ENCODE peak calls at places on chromosomes 2 and 18, in six cellular contexts. One of them, this sample, is unnamed.
A peak's percentile ranks its signal among the peaks of the same experiment; 100 is the strongest.

GRCh38 chr2:158497486-158497885 is 40.7 kb downstream of the PKP4 start:
- DNase-seq in endothelial cell of umbilical vein: peak; percentile 12
- DNase-seq in BJ: no peak
- DNase-seq in GM23338: no peak
- DNase-seq in chondrocyte: no peak
- DNase-seq in mesothelial cell of epicardium: no peak
- DNase-seq in this sample: no peak

GRCh38 chr2:219713110-219713509 is 85.7 kb downstream of the SLC4A3 start:
- DNase-seq in endothelial cell of umbilical vein: peak; percentile 15
- DNase-seq in chondrocyte: no peak
- DNase-seq in GM23338: peak; percentile 79
- DNase-seq in mesothelial cell of epicardium: no peak
- DNase-seq in BJ: no peak
- DNase-seq in this sample: no peak

GRCh38 chr18:59454909-59455727 is 96.1 kb upstream of the LMAN1 start:
- DNase-seq in chondrocyte: no peak
- DNase-seq in mesothelial cell of epicardium: no peak
- DNase-seq in endothelial cell of umbilical vein: no peak
- DNase-seq in GM23338: no peak
- DNase-seq in BJ: no peak
- DNase-seq in this sample: no peak

GRCh38 chr2:65349863-65350262 is 82.5 kb downstream of the SPRED2 start:
- DNase-seq in mesothelial cell of epicardium: peak; percentile 68
- DNase-seq in chondrocyte: no peak
- DNase-seq in GM23338: peak; percentile 21
- DNase-seq in endothelial cell of umbilical vein: peak; percentile 71
- DNase-seq in BJ: no peak
- DNase-seq in this sample: no peak

GRCh38 chr2:209773377-209773776 is 1.7 kb downstream of the UNC80 start:
- DNase-seq in mesothelial cell of epicardium: no peak
- DNase-seq in chondrocyte: no peak
- DNase-seq in GM23338: peak; percentile 43
- DNase-seq in BJ: no peak
- DNase-seq in endothelial cell of umbilical vein: no peak
- DNase-seq in this sample: no peak

GRCh38 chr2:212124597-212124996 is 414.0 kb downstream of the ERBB4 start:
- DNase-seq in BJ: no peak
- DNase-seq in mesothelial cell of epicardium: no peak
- DNase-seq in chondrocyte: no peak
- DNase-seq in endothelial cell of umbilical vein: no peak
- DNase-seq in GM23338: no peak
- DNase-seq in this sample: no peak

GRCh38 chr2:26626606-26627005 is 14.6 kb downstream of the CIB4 start:
- DNase-seq in mesothelial cell of epicardium: no peak
- DNase-seq in GM23338: no peak
- DNase-seq in BJ: no peak
- DNase-seq in chondrocyte: peak; percentile 58
- DNase-seq in endothelial cell of umbilical vein: no peak
- DNase-seq in this sample: no peak

GRCh38 chr2:239267411-239267941 is 133.3 kb downstream of the HDAC4 start:
- DNase-seq in BJ: peak; percentile 38
- DNase-seq in GM23338: peak; percentile 33
- DNase-seq in chondrocyte: no peak
- DNase-seq in mesothelial cell of epicardium: no peak
- DNase-seq in endothelial cell of umbilical vein: peak; percentile 37
- DNase-seq in this sample: peak; percentile 75

GRCh38 chr18:59715966-59716369 is 18.7 kb upstream of the CCBE1 start:
- DNase-seq in endothelial cell of umbilical vein: peak; percentile 77
- DNase-seq in chondrocyte: no peak
- DNase-seq in GM23338: no peak
- DNase-seq in mesothelial cell of epicardium: no peak
- DNase-seq in BJ: no peak
- DNase-seq in this sample: no peak

GRCh38 chr2:152423684-152424083 is 88.7 kb downstream of the FMNL2 start:
- DNase-seq in mesothelial cell of epicardium: no peak
- DNase-seq in BJ: no peak
- DNase-seq in endothelial cell of umbilical vein: no peak
- DNase-seq in GM23338: no peak
- DNase-seq in chondrocyte: no peak
- DNase-seq in this sample: no peak
- TF ChIP-seq CTCF in mesothelial cell of epicardium: no peak
- TF ChIP-seq CTCF in BJ: no peak
- TF ChIP-seq CTCF in endothelial cell of umbilical vein: no peak
- TF ChIP-seq CTCF in GM23338: no peak
- TF ChIP-seq CTCF in chondrocyte: no peak
- TF ChIP-seq CTCF in this sample: no peak

GRCh38 chr18:39162013-39162412 is 1596.4 kb upstream of the CELF4 start:
- DNase-seq in chondrocyte: no peak
- DNase-seq in endothelial cell of umbilical vein: no peak
- DNase-seq in mesothelial cell of epicardium: no peak
- DNase-seq in GM23338: peak; percentile 37
- DNase-seq in BJ: no peak
- DNase-seq in this sample: no peak
- TF ChIP-seq CTCF in chondrocyte: no peak
- TF ChIP-seq CTCF in endothelial cell of umbilical vein: no peak
- TF ChIP-seq CTCF in mesothelial cell of epicardium: no peak
- TF ChIP-seq CTCF in GM23338: peak; percentile 62
- TF ChIP-seq CTCF in BJ: no peak
- TF ChIP-seq CTCF in this sample: no peak

GRCh38 chr2:150485114-150485870 is 2.2 kb downstream of the RND3 start:
- DNase-seq in endothelial cell of umbilical vein: peak; percentile 67
- DNase-seq in chondrocyte: peak; percentile 96
- DNase-seq in BJ: no peak
- DNase-seq in mesothelial cell of epicardium: peak; percentile 76
- DNase-seq in GM23338: peak; percentile 72
- DNase-seq in this sample: no peak

GRCh38 chr2:150484461-150484931 is 3.0 kb downstream of the RND3 start:
- DNase-seq in chondrocyte: no peak
- DNase-seq in GM23338: no peak
- DNase-seq in BJ: no peak
- DNase-seq in mesothelial cell of epicardium: no peak
- DNase-seq in endothelial cell of umbilical vein: peak; percentile 37
- DNase-seq in this sample: no peak

GRCh38 chr2:150487537-150488429 is at the start of gene RND3:
- DNase-seq in BJ: peak; percentile 95
- DNase-seq in chondrocyte: peak; percentile 96
- DNase-seq in endothelial cell of umbilical vein: peak; percentile 99
- DNase-seq in mesothelial cell of epicardium: peak; percentile 94
- DNase-seq in GM23338: peak; percentile 99
- DNase-seq in this sample: no peak

GRCh38 chr2:150486539-150487484 is 655 bp downstream of the RND3 start:
- DNase-seq in GM23338: peak; percentile 30
- DNase-seq in endothelial cell of umbilical vein: peak; percentile 43
- DNase-seq in BJ: no peak
- DNase-seq in mesothelial cell of epicardium: peak; percentile 50
- DNase-seq in chondrocyte: no peak
- DNase-seq in this sample: no peak

DNA sequence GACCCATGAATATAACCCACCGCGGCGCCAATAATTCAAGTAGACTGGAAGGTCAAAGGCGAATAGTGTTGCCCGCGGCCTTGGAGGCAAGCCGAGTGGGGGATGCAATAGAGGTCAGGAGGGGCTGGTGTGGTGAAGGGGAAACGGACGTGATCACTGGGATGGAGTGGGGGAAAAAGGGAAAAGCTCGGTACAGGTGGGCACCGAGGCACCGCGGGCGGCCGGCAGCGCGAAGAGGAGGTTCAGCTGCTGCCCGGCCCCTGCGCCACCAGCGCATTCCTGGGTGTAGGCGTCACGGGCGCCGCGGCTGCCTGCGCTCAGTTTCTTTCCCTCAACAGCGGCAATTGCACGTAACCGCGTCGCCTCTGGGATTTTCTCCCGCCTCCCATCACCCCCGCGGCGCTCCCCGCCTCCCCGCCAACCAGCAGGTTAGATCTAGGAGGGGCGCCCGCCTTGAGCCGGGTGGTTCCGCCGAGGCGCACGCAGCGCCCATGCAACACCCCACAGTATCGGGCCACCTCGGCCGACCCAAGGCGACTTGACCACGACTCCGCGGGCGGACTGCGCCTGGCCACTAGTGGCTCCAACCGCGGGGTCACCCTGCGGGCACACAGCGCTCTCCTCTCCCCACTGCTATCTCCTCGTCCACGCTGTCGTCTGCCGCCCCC is 1.5 kb downstream of the RND3 start:
- DNase-seq in GM23338: peak; percentile 76
- DNase-seq in BJ: no peak
- DNase-seq in endothelial cell of umbilical vein: peak; percentile 60
- DNase-seq in chondrocyte: peak; percentile 91
- DNase-seq in mesothelial cell of epicardium: peak; percentile 77
- DNase-seq in this sample: no peak
- TF ChIP-seq CTCF in GM23338: no peak
- TF ChIP-seq CTCF in BJ: no peak
- TF ChIP-seq CTCF in endothelial cell of umbilical vein: no peak
- TF ChIP-seq CTCF in chondrocyte: peak; percentile 46
- TF ChIP-seq CTCF in mesothelial cell of epicardium: peak; percentile 25
- TF ChIP-seq CTCF in this sample: no peak

DNA sequence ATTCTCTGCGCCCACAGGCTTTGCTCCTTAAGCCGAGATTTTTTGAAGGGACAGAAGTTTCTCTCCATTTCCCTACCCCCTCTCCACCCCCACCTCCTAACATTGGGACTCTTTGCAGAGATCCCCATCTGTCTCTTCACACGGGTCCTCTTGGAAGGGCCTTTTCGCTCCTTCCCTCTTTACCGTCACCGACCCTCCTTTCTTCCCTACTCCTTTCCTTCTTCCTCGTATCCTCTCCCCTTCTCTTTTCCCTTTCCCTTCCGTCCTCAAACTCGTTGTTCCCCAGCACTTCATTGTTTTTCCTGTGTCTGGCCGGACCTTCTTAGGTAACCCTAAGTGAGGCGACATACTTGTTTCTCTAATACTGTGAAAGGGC is 660 bp downstream of the COPS7B start:
- DNase-seq in BJ: no peak
- DNase-seq in endothelial cell of umbilical vein: no peak
- DNase-seq in mesothelial cell of epicardium: no peak
- DNase-seq in GM23338: no peak
- DNase-seq in chondrocyte: no peak
- DNase-seq in this sample: no peak
- TF ChIP-seq CTCF in BJ: no peak
- TF ChIP-seq CTCF in endothelial cell of umbilical vein: no peak
- TF ChIP-seq CTCF in mesothelial cell of epicardium: no peak
- TF ChIP-seq CTCF in GM23338: no peak
- TF ChIP-seq CTCF in chondrocyte: peak; percentile 4
- TF ChIP-seq CTCF in this sample: no peak

This sample was measured in activated B cell treated with CpG ODN at 0.5 μM for 24 hours.